ENCODE peak calls at places on chromosomes 1 and 21, in ten cellular contexts. G is transverse colon, W is retinal pigment epithelial cell, F is endothelial cell, T is HFF-Myc, N is mucosa of descending colon, S is B cell, Y is neural crest cell, R is A549, H is HFFc6. B is an unnamed sample.

GRCh38 chr1:186948542-186948941 is 119.8 kb downstream of the PLA2G4A start:
- DNase-seq in G (no peak), W (no peak), F (peak), T (no peak), N (no peak), S (no peak), Y (no peak), R (no peak), H (no peak), B (no peak)

GRCh38 chr21:38311765-38312164 is 55.0 kb downstream of the KCNJ15 start:
- DNase-seq in G (no peak), W (no peak), F (no peak), T (no peak), N (no peak), S (no peak), Y (no peak), R (no peak), H (no peak), B (no peak)

GRCh38 chr1:183622884-183623785 is 12.4 kb downstream of the ARPC5 start:
- DNase-seq in G (peak), W (no peak), F (peak), T (no peak), N (peak), S (peak), Y (peak), R (peak), H (peak), B (peak)

GRCh38 chr21:32403201-32403701 is 9.3 kb upstream of the EVA1C start:
- DNase-seq in G (peak), W (no peak), F (peak), T (peak), N (peak), S (no peak), Y (peak), R (peak), H (peak), B (peak)

GRCh38 chr1:89608627-89609338 is 24.1 kb upstream of the LRRC8C start:
- DNase-seq in G (peak), W (no peak), F (no peak), T (no peak), N (no peak), S (no peak), Y (no peak), R (no peak), H (no peak), B (no peak)

GRCh38 chr21:36915014-36915700 is 51.3 kb downstream of the HLCS start:
- DNase-seq in G (no peak), W (no peak), F (no peak), T (no peak), N (no peak), S (no peak), Y (no peak), R (no peak), H (no peak), B (no peak)

GRCh38 chr1:179015396-179015795 is 10.3 kb upstream of the FAM20B start:
- DNase-seq in G (no peak), W (no peak), F (no peak), T (no peak), N (no peak), S (no peak), Y (no peak), R (no peak), H (no peak), B (no peak)

GRCh38 chr1:245878585-245878984 is 628.5 kb downstream of the SMYD3 start:
- DNase-seq in G (no peak), W (no peak), F (no peak), T (no peak), N (no peak), S (no peak), Y (no peak), R (no peak), H (no peak), B (no peak)

GRCh38 chr1:187244623-187245022 is 415.9 kb downstream of the PLA2G4A start:
- DNase-seq in G (no peak), W (no peak), F (no peak), T (no peak), N (no peak), S (no peak), Y (no peak), R (no peak), H (no peak), B (no peak)

GRCh38 chr1:227351443-227351842 is 33.2 kb upstream of the CDC42BPA start:
- DNase-seq in G (no peak), W (no peak), F (no peak), T (no peak), N (no peak), S (no peak), Y (no peak), R (no peak), H (peak), B (no peak)

GRCh38 chr1:16905856-16906702 is 10.3 kb downstream of the RNU1-2 start:
- DNase-seq in G (no peak), W (no peak), F (no peak), T (no peak), N (no peak), S (no peak), Y (no peak), R (no peak), H (peak), B (no peak)

GRCh38 chr1:119544165-119544762 is 37.3 kb downstream of the HSD3B1 start:
- DNase-seq in G (peak), W (no peak), F (peak), T (no peak), N (peak), S (no peak), Y (no peak), R (no peak), H (no peak), B (no peak)

GRCh38 chr1:230282157-230282556 is 144.0 kb downstream of the PGBD5 start:
- DNase-seq in G (peak), W (no peak), F (no peak), T (no peak), N (peak), S (peak), Y (no peak), R (no peak), H (no peak), B (no peak)

GRCh38 chr21:35697321-35697808 is 363.0 kb downstream of the SETD4 start:
- DNase-seq in G (peak), W (peak), F (no peak), T (peak), N (peak), S (no peak), Y (no peak), R (no peak), H (no peak), B (no peak)

GRCh38 chr1:245154429-245155185 is at the start of gene KIF26B:
- DNase-seq in G (no peak), W (no peak), F (peak), T (no peak), N (peak), S (peak), Y (peak), R (peak), H (peak), B (peak)

GRCh38 chr1:192925609-192926008 is 116.8 kb downstream of the RGS2 start:
- DNase-seq in G (no peak), W (no peak), F (no peak), T (no peak), N (no peak), S (no peak), Y (no peak), R (no peak), H (no peak), B (no peak)

GRCh38 chr21:43815107-43815742 is 25.8 kb downstream of the RRP1 start:
- DNase-seq in G (no peak), W (no peak), F (no peak), T (no peak), N (no peak), S (no peak), Y (no peak), R (no peak), H (no peak), B (no peak)

GRCh38 chr1:209926045-209926444 is 12.0 kb upstream of the SYT14 start:
- DNase-seq in G (no peak), W (peak), F (no peak), T (peak), N (no peak), S (no peak), Y (no peak), R (no peak), H (peak), B (no peak)

GRCh38 chr1:207885129-207886032 is 25.5 kb downstream of the CD34 start:
- DNase-seq in G (peak), W (peak), F (peak), T (peak), N (peak), S (peak), Y (peak), R (peak), H (peak), B (peak)

GRCh38 chr1:9651565-9652378 is at the start of gene PIK3CD:
- DNase-seq in G (no peak), W (no peak), F (peak), T (no peak), N (no peak), S (peak), Y (peak), R (no peak), H (no peak), B (no peak)

GRCh38 chr1:18653375-18653774 is 22.7 kb downstream of the PAX7 start:
- DNase-seq in G (no peak), W (no peak), F (no peak), T (no peak), N (no peak), S (no peak), Y (no peak), R (no peak), H (no peak), B (no peak)

GRCh38 chr1:22636369-22636768 is at the start of gene C1QA:
- DNase-seq in G (peak), W (no peak), F (no peak), T (no peak), N (peak), S (no peak), Y (no peak), R (no peak), H (no peak), B (no peak)

GRCh38 chr21:41593784-41594138 is 85.8 kb upstream of the TMPRSS2 start:
- DNase-seq in G (no peak), W (no peak), F (no peak), T (no peak), N (no peak), S (no peak), Y (no peak), R (no peak), H (no peak), B (no peak)

GRCh38 chr1:61950418-61950817 is 208.1 kb downstream of the PATJ start:
- DNase-seq in G (no peak), W (no peak), F (no peak), T (no peak), N (no peak), S (no peak), Y (no peak), R (no peak), H (no peak), B (no peak)
- TF ChIP-seq CTCF in G (no peak), W (peak), F (peak), T (peak), N (no peak), S (no peak), Y (peak), R (peak), H (peak), B (peak)

DNA sequence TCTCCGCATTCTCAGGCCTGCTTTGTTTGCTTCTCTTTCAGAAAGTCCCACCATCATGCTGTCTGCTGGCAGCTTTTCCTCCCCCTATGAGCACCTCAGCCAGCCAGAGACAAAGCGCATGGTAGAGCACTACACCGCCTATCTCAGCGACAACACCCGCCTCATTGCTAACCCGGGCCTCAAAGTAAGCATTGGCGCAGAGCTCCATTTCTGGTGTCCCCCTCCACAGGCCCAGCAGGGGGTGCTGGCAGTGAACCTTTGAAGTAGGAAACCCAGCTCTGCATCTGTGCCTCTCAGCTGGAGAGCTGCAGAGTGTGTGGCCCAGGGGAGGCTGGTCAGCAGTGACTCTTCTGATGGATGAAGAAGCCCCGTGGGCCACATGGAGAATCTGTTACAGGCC is 81.2 kb upstream of the RAVER2 start:
- DNase-seq in G (no peak), W (no peak), F (peak), T (no peak), N (no peak), S (no peak), Y (peak), R (peak), H (no peak), B (peak)
- TF ChIP-seq CTCF in G (no peak), W (peak), F (peak), T (peak), N (no peak), S (no peak), Y (peak), R (no peak), H (peak), B (no peak)

GRCh38 chr1:216193839-216194443 is 229.3 kb downstream of the USH2A start:
- DNase-seq in G (no peak), W (no peak), F (no peak), T (no peak), N (no peak), S (no peak), Y (no peak), R (no peak), H (no peak), B (no peak)
- TF ChIP-seq CTCF in G (no peak), W (peak), F (no peak), T (peak), N (no peak), S (no peak), Y (peak), R (no peak), H (peak), B (no peak)

DNA sequence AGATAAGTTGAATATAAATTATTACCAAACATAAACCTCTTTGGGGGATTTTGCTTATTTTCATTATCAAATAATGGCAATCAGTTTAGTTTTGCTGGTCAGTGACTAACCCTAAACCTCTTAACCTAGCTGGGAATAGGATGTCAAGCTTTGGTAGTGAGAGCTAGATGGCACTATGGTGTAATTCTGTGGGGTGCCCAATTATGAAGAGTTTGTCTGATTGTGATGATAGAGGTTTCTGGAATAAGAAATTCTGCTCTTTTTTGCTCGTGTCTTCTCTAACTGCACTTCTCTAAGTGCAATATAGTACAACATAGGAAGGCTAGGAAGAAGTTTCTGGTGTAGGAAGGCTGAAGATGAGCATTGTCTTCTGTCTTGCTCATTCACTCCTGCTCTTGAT is 59.8 kb downstream of the XCL1 start:
- DNase-seq in G (no peak), W (no peak), F (no peak), T (no peak), N (peak), S (no peak), Y (no peak), R (no peak), H (no peak), B (no peak)
- TF ChIP-seq CTCF in G (peak), W (peak), F (no peak), T (no peak), N (no peak), S (no peak), Y (no peak), R (peak), H (peak), B (peak)

DNA sequence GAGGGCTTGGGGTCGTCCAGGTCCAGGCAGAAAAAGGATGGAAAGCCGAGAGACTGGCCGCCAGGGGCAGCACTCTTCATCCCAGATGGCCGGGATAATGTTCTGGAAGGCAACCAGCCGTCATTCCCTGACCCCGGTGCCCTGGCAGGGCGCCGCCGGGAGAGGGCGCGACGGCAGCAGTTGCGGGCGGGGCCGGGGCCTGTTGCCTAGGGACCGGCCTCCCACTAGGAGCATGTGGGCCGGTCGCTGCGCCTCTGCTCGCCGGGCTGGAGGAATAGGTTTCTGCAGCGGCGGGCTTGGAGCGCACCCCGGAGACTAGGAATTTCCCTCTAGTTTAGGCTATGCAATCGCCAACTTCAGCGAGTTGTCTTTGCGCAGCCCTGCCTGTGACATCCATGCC is 11.0 kb downstream of the DMRTB1 start:
- DNase-seq in G (peak), W (peak), F (peak), T (no peak), N (peak), S (no peak), Y (peak), R (peak), H (no peak), B (peak)
- TF ChIP-seq CTCF in G (peak), W (peak), F (peak), T (peak), N (peak), S (no peak), Y (peak), R (peak), H (peak), B (no peak)

GRCh38 chr1:1038694-1039093 is 18.8 kb downstream of the AGRN start:
- DNase-seq in G (no peak), W (no peak), F (no peak), T (no peak), N (no peak), S (no peak), Y (no peak), R (no peak), H (no peak), B (peak)

GRCh38 chr1:1041092-1041503 is 21.2 kb downstream of the AGRN start:
- DNase-seq in G (no peak), W (no peak), F (no peak), T (no peak), N (no peak), S (no peak), Y (no peak), R (no peak), H (no peak), B (no peak)

GRCh38 chr1:1041873-1042272 is 22.0 kb downstream of the AGRN start:
- DNase-seq in G (no peak), W (no peak), F (no peak), T (no peak), N (no peak), S (no peak), Y (no peak), R (no peak), H (no peak), B (no peak)

GRCh38 chr1:1039145-1039910 is 19.4 kb downstream of the AGRN start:
- DNase-seq in G (no peak), W (no peak), F (no peak), T (no peak), N (no peak), S (no peak), Y (no peak), R (no peak), H (no peak), B (peak)

GRCh38 chr1:1040004-1040991 is 20.4 kb downstream of the AGRN start:
- DNase-seq in G (peak), W (peak), F (peak), T (no peak), N (peak), S (peak), Y (peak), R (no peak), H (peak), B (peak)
- TF ChIP-seq CTCF in G (peak), W (no peak), F (no peak), T (no peak), N (no peak), S (no peak), Y (peak), R (no peak), H (peak), B (no peak)

DNA sequence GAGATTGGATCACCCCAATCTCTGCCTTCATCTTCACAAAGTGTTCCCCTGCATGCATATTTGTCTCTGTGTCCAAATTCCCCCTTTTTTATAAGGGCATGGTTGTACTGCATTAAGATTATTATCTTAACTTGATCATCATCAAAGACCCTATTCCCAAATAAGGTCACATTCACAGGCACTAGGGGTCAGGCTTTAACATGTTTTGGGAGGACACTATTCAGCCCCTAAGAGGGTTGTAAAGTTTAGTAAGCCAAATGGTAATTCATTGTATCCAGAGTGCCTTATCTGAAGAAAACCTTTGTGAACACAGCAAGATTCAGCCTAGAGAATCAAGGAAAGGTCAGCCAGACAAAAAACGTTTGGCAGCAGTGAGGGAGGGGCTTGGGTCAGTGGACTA is 317.6 kb upstream of the PLD5 start:
- DNase-seq in G (no peak), W (no peak), F (no peak), T (no peak), N (no peak), S (no peak), Y (no peak), R (no peak), H (no peak), B (no peak)
- TF ChIP-seq CTCF in G (no peak), W (no peak), F (no peak), T (no peak), N (no peak), S (no peak), Y (no peak), R (peak), H (no peak), B (no peak)

B was measured in GM10248.